ENCODE peak calls at places on chromosome 7, in five cellular contexts. C, W, A, D and H are unnamed samples.

GRCh38 chr7:27409776-27410175 is 167.2 kb downstream of the EVX1 start:
- DNase-seq in A (no peak), D (no peak), C (no peak), W (no peak), H (no peak)

GRCh38 chr7:69433086-69433485 is 165.2 kb upstream of the AUTS2 start:
- DNase-seq in C (no peak), A (no peak), D (no peak), W (no peak), H (no peak)

GRCh38 chr7:159105066-159105780 is 39.4 kb downstream of the VIPR2 start:
- DNase-seq in C (no peak), W (no peak), A (no peak), D (no peak), H (peak)

GRCh38 chr7:121714559-121715303 is 158.2 kb upstream of the PTPRZ1 start:
- DNase-seq in C (no peak), W (peak), D (peak), A (no peak), H (no peak)

GRCh38 chr7:26782501-26782900 is 81.9 kb downstream of the SKAP2 start:
- DNase-seq in W (no peak), D (no peak), C (no peak), A (no peak), H (no peak)

GRCh38 chr7:73809454-73810090 is 21.2 kb upstream of the CLDN4 start:
- DNase-seq in D (no peak), A (no peak), C (no peak), W (no peak), H (peak)

GRCh38 chr7:80584778-80585177 is 53.7 kb upstream of the CD36 start:
- DNase-seq in W (peak), D (peak), C (no peak), A (no peak), H (no peak)

GRCh38 chr7:50262916-50263690 is 41.4 kb upstream of the IKZF1 start:
- DNase-seq in C (no peak), D (no peak), A (no peak), W (no peak), H (no peak)

GRCh38 chr7:131212114-131212513 is 115.6 kb upstream of the MKLN1 start:
- DNase-seq in A (no peak), W (no peak), C (no peak), D (no peak), H (no peak)
- TF ChIP-seq POLR2AphosphoS5 in A (no peak), W (no peak), C (no peak), D (no peak), H (no peak)

GRCh38 chr7:105154084-105154483 is 140.1 kb downstream of the KMT2E start:
- DNase-seq in D (no peak), A (no peak), W (no peak), C (no peak), H (no peak)

GRCh38 chr7:105156731-105157130 is 142.7 kb downstream of the KMT2E start:
- DNase-seq in C (no peak), D (no peak), W (no peak), A (no peak), H (no peak)

GRCh38 chr7:105161366-105161765 is 147.4 kb downstream of the KMT2E start:
- DNase-seq in A (no peak), C (no peak), D (no peak), W (no peak), H (no peak)

GRCh38 chr7:105153531-105153930 is 139.5 kb downstream of the KMT2E start:
- DNase-seq in W (no peak), A (no peak), C (no peak), D (no peak), H (no peak)

GRCh38 chr7:105157278-105157677 is 143.3 kb downstream of the KMT2E start:
- DNase-seq in D (no peak), C (no peak), A (no peak), W (no peak), H (no peak)
- H3K4me3 ChIP-seq in D (no peak), C (no peak), A (no peak), W (no peak), H (no peak)

DNA sequence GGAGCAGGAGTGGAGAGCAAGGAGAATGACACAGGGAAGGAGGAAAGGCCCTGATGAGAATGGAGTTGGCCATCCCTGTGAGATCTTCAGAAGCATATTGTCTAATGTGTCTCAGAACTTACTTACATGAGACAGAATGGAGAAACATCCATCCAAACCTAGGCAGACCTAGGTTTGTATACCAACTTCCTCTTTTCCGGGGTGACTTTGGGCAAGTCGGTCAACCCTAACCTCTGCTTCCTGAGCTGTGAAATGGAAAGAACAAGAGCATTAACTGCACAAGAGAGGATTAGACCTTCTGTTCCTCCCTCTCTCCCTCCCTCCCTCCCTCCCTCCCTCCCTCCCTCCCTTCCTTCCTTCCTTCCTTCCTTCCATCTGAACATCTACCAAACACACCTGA is 4.5 kb downstream of the GHRHR start:
- DNase-seq in A (no peak), C (no peak), D (no peak), W (no peak), H (no peak)
- TF ChIP-seq POLR2AphosphoS5 in A (no peak), C (no peak), D (no peak), W (no peak), H (no peak)

GRCh38 chr7:133650487-133651292 is 397.8 kb downstream of the EXOC4 start:
- DNase-seq in D (no peak), W (no peak), A (no peak), C (no peak), H (no peak)
- H3K4me3 ChIP-seq in D (no peak), W (no peak), A (no peak), C (no peak), H (no peak)

GRCh38 chr7:116355423-116355765 is 144.1 kb upstream of the CAV2 start:
- DNase-seq in D (no peak), A (no peak), C (no peak), W (no peak), H (no peak)
- TF ChIP-seq POLR2AphosphoS5 in D (no peak), A (no peak), C (no peak), W (no peak), H (no peak)

GRCh38 chr7:55550838-55551537 is 21.3 kb downstream of the VOPP1 start:
- DNase-seq in C (no peak), W (no peak), A (no peak), D (peak), H (no peak)

GRCh38 chr7:55548295-55548731 is 24.0 kb downstream of the VOPP1 start:
- DNase-seq in W (no peak), D (no peak), C (no peak), A (no peak), H (no peak)

GRCh38 chr7:55546826-55547225 is 25.5 kb downstream of the VOPP1 start:
- DNase-seq in A (no peak), W (peak), C (peak), D (peak), H (no peak)

GRCh38 chr7:55550010-55550409 is 22.3 kb downstream of the VOPP1 start:
- DNase-seq in A (no peak), C (peak), D (no peak), W (peak), H (no peak)

DNA sequence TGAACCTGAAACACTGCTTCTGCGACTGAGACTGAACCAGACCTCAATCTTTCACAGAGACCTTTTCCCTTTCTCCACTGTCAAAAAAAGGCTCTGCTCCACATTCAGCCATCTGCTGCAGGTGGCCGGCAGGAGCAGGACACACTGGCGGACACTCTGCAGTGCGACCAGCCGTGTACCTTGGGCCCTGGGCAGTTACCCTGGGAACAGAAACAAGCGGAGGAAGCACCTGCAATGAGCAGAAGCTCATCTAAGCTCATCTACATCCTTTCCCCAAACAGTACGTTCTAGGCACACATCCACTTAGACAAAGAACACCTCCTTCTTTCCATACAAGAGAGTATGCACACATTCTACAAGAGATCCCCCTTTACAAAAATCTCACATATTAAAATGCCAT is 22.8 kb downstream of the VOPP1 start:
- DNase-seq in W (no peak), D (no peak), A (no peak), C (no peak), H (no peak)
- H3K4me3 ChIP-seq in W (no peak), D (no peak), A (no peak), C (no peak), H (no peak)

GRCh38 chr7:1883031-1883761 is 213.1 kb downstream of the ELFN1 start:
- DNase-seq in C (no peak), W (no peak), D (no peak), A (peak), H (no peak)
- TF ChIP-seq POLR2AphosphoS5 in C (no peak), W (no peak), D (no peak), A (no peak), H (no peak)